ENCODE peak calls at places on chromosomes 6 and 20, in eight cellular contexts. U is neural crest cell, R is body of pancreas, L is left cardiac atrium, M is sciatic nerve, V is ELR, N is iris pigment epithelial cell, Y is iPS-NIHi11. P is an unnamed sample.

GRCh38 chr6:116352515-116353471 is 18.0 kb upstream of the DSE start:
- DNase-seq in V (no peak), N (peak; percentile 73), L (no peak), U (no peak), M (no peak), Y (no peak), R (no peak), P (peak; percentile 18)

GRCh38 chr6:109445382-109445781 is 4.9 kb downstream of the SMPD2 start:
- DNase-seq in U (no peak), L (no peak), Y (no peak), R (no peak), V (peak; percentile 22), N (no peak), M (no peak), P (peak; percentile 42)

GRCh38 chr6:53317861-53318260 is 30.9 kb downstream of the ELOVL5 start:
- DNase-seq in U (no peak), L (no peak), Y (no peak), R (no peak), M (no peak), N (no peak), V (no peak), P (no peak)

GRCh38 chr20:37202267-37202943 is 23.1 kb upstream of the MROH8 start:
- DNase-seq in N (peak; percentile 98), R (peak; percentile 51), L (no peak), V (peak; percentile 99), U (peak; percentile 33), M (no peak), Y (peak; percentile 65), P (peak; percentile 95)

GRCh38 chr6:147459772-147460171 is 48.7 kb upstream of the SAMD5 start:
- DNase-seq in L (no peak), R (no peak), V (no peak), M (no peak), U (no peak), Y (no peak), N (no peak), P (no peak)

GRCh38 chr6:111087871-111088667 is 766 bp downstream of the SLC16A10 start:
- DNase-seq in U (peak; percentile 9), M (no peak), R (peak; percentile 77), L (no peak), N (peak; percentile 15), V (peak; percentile 32), Y (peak; percentile 35), P (peak; percentile 6)

GRCh38 chr6:7479801-7480266 is 61.6 kb upstream of the DSP start:
- DNase-seq in L (no peak), M (no peak), R (peak; percentile 67), N (peak; percentile 52), U (no peak), Y (peak; percentile 63), V (peak; percentile 20), P (peak; percentile 32)

GRCh38 chr6:140921366-140922226 is 1211.1 kb upstream of the GJE1 start:
- DNase-seq in L (no peak), N (peak; percentile 94), U (no peak), R (no peak), V (peak; percentile 87), Y (peak; percentile 47), M (no peak), P (peak; percentile 43)

GRCh38 chr6:34919651-34920050 is 30.6 kb downstream of the ANKS1A start:
- DNase-seq in U (no peak), R (no peak), N (peak; percentile 40), Y (no peak), M (no peak), V (peak; percentile 67), L (no peak), P (no peak)

GRCh38 chr6:36912583-36912982 is 26.8 kb downstream of the C6orf89 start:
- DNase-seq in L (no peak), N (peak; percentile 95), V (peak; percentile 94), U (no peak), M (no peak), Y (no peak), R (no peak), P (no peak)